ENCODE peak calls at places on chromosomes 6 and 20, in ten cellular contexts. One of them, this sample, is unnamed.
A peak's percentile ranks its signal among the peaks of the same experiment; 100 is the strongest.

GRCh38 chr20:64112691-64113443 is 5.5 kb upstream of the NPBWR2 start:
- DNase-seq in tibial nerve: no peak
- DNase-seq in stomach: peak; percentile 21
- DNase-seq in sigmoid colon: peak; percentile 50
- DNase-seq in SK-N-SH: peak; percentile 16
- DNase-seq in K562: no peak
- DNase-seq in HepG2: no peak
- DNase-seq in ovary: no peak
- DNase-seq in transverse colon: peak; percentile 2
- DNase-seq in A549: no peak
- DNase-seq in this sample: no peak

GRCh38 chr20:64033981-64034493 is 1.9 kb upstream of the C20orf204 start:
- DNase-seq in K562: no peak
- DNase-seq in tibial nerve: no peak
- DNase-seq in stomach: no peak
- DNase-seq in HepG2: no peak
- DNase-seq in SK-N-SH: no peak
- DNase-seq in A549: no peak
- DNase-seq in sigmoid colon: peak; percentile 81
- DNase-seq in transverse colon: no peak
- DNase-seq in ovary: no peak
- DNase-seq in this sample: no peak

GRCh38 chr6:108559884-108560462 is 744 bp upstream of the FOXO3 start:
- DNase-seq in sigmoid colon: peak; percentile 93
- DNase-seq in transverse colon: peak; percentile 69
- DNase-seq in tibial nerve: peak; percentile 47
- DNase-seq in HepG2: peak; percentile 39
- DNase-seq in ovary: peak; percentile 85
- DNase-seq in A549: no peak
- DNase-seq in SK-N-SH: peak; percentile 70
- DNase-seq in K562: peak; percentile 38
- DNase-seq in stomach: peak; percentile 49
- DNase-seq in this sample: peak; percentile 94

GRCh38 chr6:167710521-167710920 is 116.2 kb upstream of the AFDN start:
- DNase-seq in sigmoid colon: no peak
- DNase-seq in transverse colon: no peak
- DNase-seq in tibial nerve: no peak
- DNase-seq in ovary: no peak
- DNase-seq in A549: no peak
- DNase-seq in stomach: no peak
- DNase-seq in K562: no peak
- DNase-seq in HepG2: no peak
- DNase-seq in SK-N-SH: peak; percentile 18
- DNase-seq in this sample: no peak

GRCh38 chr6:56483929-56484328 is 158.8 kb downstream of the DST start:
- DNase-seq in A549: no peak
- DNase-seq in K562: no peak
- DNase-seq in SK-N-SH: no peak
- DNase-seq in stomach: no peak
- DNase-seq in transverse colon: no peak
- DNase-seq in HepG2: no peak
- DNase-seq in tibial nerve: no peak
- DNase-seq in ovary: no peak
- DNase-seq in sigmoid colon: no peak
- DNase-seq in this sample: no peak

GRCh38 chr6:70563540-70563939 is 3.2 kb upstream of the SDHAF4 start:
- DNase-seq in transverse colon: no peak
- DNase-seq in sigmoid colon: no peak
- DNase-seq in A549: no peak
- DNase-seq in ovary: no peak
- DNase-seq in K562: no peak
- DNase-seq in SK-N-SH: no peak
- DNase-seq in stomach: no peak
- DNase-seq in HepG2: no peak
- DNase-seq in tibial nerve: no peak
- DNase-seq in this sample: no peak

GRCh38 chr20:33909331-33909921 is 84.3 kb upstream of the RALY start:
- DNase-seq in A549: peak; percentile 23
- DNase-seq in transverse colon: no peak
- DNase-seq in ovary: no peak
- DNase-seq in sigmoid colon: no peak
- DNase-seq in tibial nerve: no peak
- DNase-seq in stomach: peak; percentile 33
- DNase-seq in HepG2: peak; percentile 99
- DNase-seq in SK-N-SH: no peak
- DNase-seq in K562: no peak
- DNase-seq in this sample: no peak

GRCh38 chr20:24376523-24377085 is 92.8 kb upstream of the SYNDIG1 start:
- DNase-seq in transverse colon: no peak
- DNase-seq in SK-N-SH: no peak
- DNase-seq in stomach: no peak
- DNase-seq in A549: no peak
- DNase-seq in sigmoid colon: no peak
- DNase-seq in tibial nerve: no peak
- DNase-seq in ovary: no peak
- DNase-seq in HepG2: no peak
- DNase-seq in K562: no peak
- DNase-seq in this sample: no peak

GRCh38 chr6:25968769-25969168 is 6.2 kb downstream of the TRIM38 start:
- DNase-seq in transverse colon: no peak
- DNase-seq in tibial nerve: no peak
- DNase-seq in K562: no peak
- DNase-seq in ovary: no peak
- DNase-seq in SK-N-SH: no peak
- DNase-seq in sigmoid colon: no peak
- DNase-seq in A549: no peak
- DNase-seq in HepG2: no peak
- DNase-seq in stomach: no peak
- DNase-seq in this sample: no peak

GRCh38 chr6:25972128-25972527 is 9.5 kb downstream of the TRIM38 start:
- DNase-seq in sigmoid colon: no peak
- DNase-seq in A549: no peak
- DNase-seq in SK-N-SH: no peak
- DNase-seq in tibial nerve: no peak
- DNase-seq in stomach: no peak
- DNase-seq in ovary: no peak
- DNase-seq in K562: no peak
- DNase-seq in transverse colon: no peak
- DNase-seq in HepG2: no peak
- DNase-seq in this sample: no peak

GRCh38 chr6:25973923-25974555 is 11.4 kb downstream of the TRIM38 start:
- DNase-seq in K562: peak; percentile 56
- DNase-seq in stomach: peak; percentile 34
- DNase-seq in ovary: no peak
- DNase-seq in tibial nerve: no peak
- DNase-seq in sigmoid colon: no peak
- DNase-seq in A549: no peak
- DNase-seq in SK-N-SH: no peak
- DNase-seq in HepG2: no peak
- DNase-seq in transverse colon: no peak
- DNase-seq in this sample: no peak

GRCh38 chr6:25972902-25973301 is 10.3 kb downstream of the TRIM38 start:
- DNase-seq in SK-N-SH: no peak
- DNase-seq in stomach: no peak
- DNase-seq in tibial nerve: no peak
- DNase-seq in sigmoid colon: no peak
- DNase-seq in ovary: no peak
- DNase-seq in A549: no peak
- DNase-seq in K562: no peak
- DNase-seq in HepG2: no peak
- DNase-seq in transverse colon: no peak
- DNase-seq in this sample: no peak

DNA sequence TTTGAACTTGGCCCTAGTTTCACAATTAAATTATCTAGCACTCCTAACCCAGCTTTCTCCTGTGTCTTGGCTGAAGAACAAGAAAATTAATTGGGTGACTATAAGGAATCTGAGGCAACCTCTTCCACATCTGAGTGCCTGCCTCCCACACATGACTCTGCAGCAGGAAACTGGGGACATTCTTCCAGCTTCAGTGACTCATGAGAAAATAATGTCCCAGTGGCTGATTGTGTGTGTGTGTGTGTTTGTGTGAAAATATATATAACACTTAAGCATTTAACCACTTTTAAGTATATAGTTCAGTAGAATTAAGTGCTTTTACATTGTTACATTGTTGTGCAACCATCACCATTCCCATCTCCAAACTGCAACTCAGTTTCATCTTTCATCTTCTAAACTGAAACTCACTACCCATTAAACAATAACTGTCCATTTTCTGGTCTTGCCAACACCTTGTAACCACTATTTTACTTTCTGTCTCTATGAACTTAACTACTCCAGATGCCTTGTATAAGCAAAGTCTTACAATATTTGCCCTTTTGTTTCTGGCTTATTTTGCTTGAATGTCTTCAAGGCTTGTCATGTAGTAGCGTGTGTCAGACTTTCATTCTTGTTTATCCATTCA is 8.7 kb downstream of the TRIM38 start:
- DNase-seq in transverse colon: no peak
- DNase-seq in A549: peak; percentile 29
- DNase-seq in SK-N-SH: no peak
- DNase-seq in ovary: no peak
- DNase-seq in sigmoid colon: no peak
- DNase-seq in K562: peak; percentile 63
- DNase-seq in tibial nerve: no peak
- DNase-seq in stomach: no peak
- DNase-seq in HepG2: peak; percentile 29
- DNase-seq in this sample: no peak
- H3K4me3 ChIP-seq in transverse colon: no peak overlapping the region
- H3K4me3 ChIP-seq in A549: no peak overlapping the region
- H3K4me3 ChIP-seq in SK-N-SH: no peak overlapping the region
- H3K4me3 ChIP-seq in ovary: no peak overlapping the region
- H3K4me3 ChIP-seq in sigmoid colon: no peak overlapping the region
- H3K4me3 ChIP-seq in K562: no peak overlapping the region
- H3K4me3 ChIP-seq in tibial nerve: no peak overlapping the region
- H3K4me3 ChIP-seq in stomach: no peak overlapping the region
- H3K4me3 ChIP-seq in HepG2: no peak overlapping the region
- H3K4me3 ChIP-seq in this sample: no peak overlapping the region

GRCh38 chr6:136738178-136739057 is 53.9 kb downstream of the MAP3K5 start:
- DNase-seq in ovary: peak; percentile 58
- DNase-seq in A549: no peak
- DNase-seq in SK-N-SH: no peak
- DNase-seq in tibial nerve: no peak
- DNase-seq in transverse colon: peak; percentile 38
- DNase-seq in HepG2: no peak
- DNase-seq in K562: no peak
- DNase-seq in stomach: no peak
- DNase-seq in sigmoid colon: no peak
- DNase-seq in this sample: no peak

GRCh38 chr6:136739071-136739470 is 53.2 kb downstream of the MAP3K5 start:
- DNase-seq in sigmoid colon: no peak
- DNase-seq in A549: no peak
- DNase-seq in ovary: no peak
- DNase-seq in SK-N-SH: no peak
- DNase-seq in K562: no peak
- DNase-seq in stomach: no peak
- DNase-seq in transverse colon: no peak
- DNase-seq in tibial nerve: no peak
- DNase-seq in HepG2: no peak
- DNase-seq in this sample: no peak

GRCh38 chr6:136737343-136738177 is 54.7 kb downstream of the MAP3K5 start:
- DNase-seq in K562: peak; percentile 55
- DNase-seq in A549: no peak
- DNase-seq in ovary: no peak
- DNase-seq in HepG2: no peak
- DNase-seq in stomach: no peak
- DNase-seq in SK-N-SH: no peak
- DNase-seq in transverse colon: no peak
- DNase-seq in sigmoid colon: peak; percentile 76
- DNase-seq in tibial nerve: no peak
- DNase-seq in this sample: no peak

GRCh38 chr6:136736281-136736960 is 55.9 kb downstream of the MAP3K5 start:
- DNase-seq in tibial nerve: no peak
- DNase-seq in A549: no peak
- DNase-seq in sigmoid colon: no peak
- DNase-seq in transverse colon: no peak
- DNase-seq in SK-N-SH: no peak
- DNase-seq in stomach: no peak
- DNase-seq in ovary: no peak
- DNase-seq in HepG2: no peak
- DNase-seq in K562: no peak
- DNase-seq in this sample: no peak

DNA sequence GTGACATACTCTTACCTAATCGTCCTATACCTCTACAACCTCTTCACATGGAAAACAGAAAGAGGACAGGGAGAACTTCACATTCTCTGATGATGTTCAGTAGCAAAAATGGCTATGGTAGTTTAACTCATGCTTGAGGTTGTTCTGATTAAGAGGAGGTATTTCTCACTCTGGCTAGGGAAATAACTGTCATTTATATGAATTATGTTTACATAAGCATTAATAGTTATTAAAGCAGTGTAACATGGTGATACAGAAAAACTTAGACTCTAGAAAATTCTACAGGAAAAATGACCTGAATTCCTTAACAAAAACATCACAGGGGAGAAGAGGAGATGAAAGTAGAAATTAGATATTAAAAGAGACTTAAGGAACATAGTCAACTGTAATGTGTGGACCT is 57.3 kb downstream of the MAP3K5 start:
- DNase-seq in K562: no peak
- DNase-seq in stomach: no peak
- DNase-seq in ovary: no peak
- DNase-seq in sigmoid colon: no peak
- DNase-seq in A549: no peak
- DNase-seq in SK-N-SH: no peak
- DNase-seq in tibial nerve: no peak
- DNase-seq in HepG2: no peak
- DNase-seq in transverse colon: no peak
- DNase-seq in this sample: no peak
- H3K27ac ChIP-seq in K562: no peak overlapping the region
- H3K27ac ChIP-seq in stomach: no peak overlapping the region
- H3K27ac ChIP-seq in ovary: peak overlapping the region; percentile 14
- H3K27ac ChIP-seq in sigmoid colon: no peak overlapping the region
- H3K27ac ChIP-seq in A549: no peak overlapping the region
- H3K27ac ChIP-seq in SK-N-SH: no peak overlapping the region
- H3K27ac ChIP-seq in tibial nerve: no peak overlapping the region
- H3K27ac ChIP-seq in HepG2: no peak overlapping the region
- H3K27ac ChIP-seq in transverse colon: no peak overlapping the region
- H3K27ac ChIP-seq in this sample: no peak overlapping the region

GRCh38 chr6:19839788-19840187 is 2.6 kb downstream of the ID4 start:
- DNase-seq in stomach: no peak
- DNase-seq in sigmoid colon: no peak
- DNase-seq in ovary: no peak
- DNase-seq in transverse colon: no peak
- DNase-seq in K562: no peak
- DNase-seq in A549: no peak
- DNase-seq in SK-N-SH: no peak
- DNase-seq in HepG2: no peak
- DNase-seq in tibial nerve: no peak
- DNase-seq in this sample: no peak

GRCh38 chr6:19836799-19837510 is at the start of gene ID4:
- DNase-seq in transverse colon: peak; percentile 90
- DNase-seq in ovary: peak; percentile 96
- DNase-seq in stomach: peak; percentile 89
- DNase-seq in A549: peak; percentile 78
- DNase-seq in tibial nerve: peak; percentile 84
- DNase-seq in SK-N-SH: peak; percentile 90
- DNase-seq in sigmoid colon: peak; percentile 98
- DNase-seq in K562: no peak
- DNase-seq in HepG2: no peak
- DNase-seq in this sample: peak; percentile 97

GRCh38 chr6:19839237-19839546 is 2.0 kb downstream of the ID4 start:
- DNase-seq in SK-N-SH: no peak
- DNase-seq in transverse colon: no peak
- DNase-seq in HepG2: no peak
- DNase-seq in tibial nerve: no peak
- DNase-seq in sigmoid colon: no peak
- DNase-seq in K562: no peak
- DNase-seq in ovary: no peak
- DNase-seq in stomach: no peak
- DNase-seq in A549: no peak
- DNase-seq in this sample: no peak

GRCh38 chr6:19837511-19838441 is 606 bp downstream of the ID4 start:
- DNase-seq in tibial nerve: no peak
- DNase-seq in HepG2: peak; percentile 21
- DNase-seq in A549: peak; percentile 11
- DNase-seq in transverse colon: peak; percentile 24
- DNase-seq in sigmoid colon: peak; percentile 68
- DNase-seq in stomach: peak; percentile 39
- DNase-seq in SK-N-SH: peak; percentile 75
- DNase-seq in ovary: peak; percentile 67
- DNase-seq in K562: no peak
- DNase-seq in this sample: no peak

GRCh38 chr6:19838442-19839236 is 1.5 kb downstream of the ID4 start:
- DNase-seq in SK-N-SH: peak; percentile 45
- DNase-seq in sigmoid colon: peak; percentile 67
- DNase-seq in ovary: peak; percentile 57
- DNase-seq in transverse colon: peak; percentile 32
- DNase-seq in A549: peak; percentile 4
- DNase-seq in tibial nerve: no peak
- DNase-seq in K562: no peak
- DNase-seq in HepG2: peak; percentile 95
- DNase-seq in stomach: peak; percentile 74
- DNase-seq in this sample: no peak
- TF ChIP-seq EP300 in SK-N-SH: no peak
- TF ChIP-seq EP300 in sigmoid colon: no peak
- TF ChIP-seq EP300 in ovary: no peak
- TF ChIP-seq EP300 in transverse colon: no peak
- TF ChIP-seq EP300 in A549: no peak
- TF ChIP-seq EP300 in tibial nerve: peak; percentile 31
- TF ChIP-seq EP300 in K562: no peak
- TF ChIP-seq EP300 in HepG2: no peak
- TF ChIP-seq EP300 in stomach: no peak
- TF ChIP-seq EP300 in this sample: no peak

GRCh38 chr6:81371929-81372328 is 380.6 kb downstream of the TENT5A start:
- DNase-seq in A549: no peak
- DNase-seq in transverse colon: no peak
- DNase-seq in K562: no peak
- DNase-seq in sigmoid colon: no peak
- DNase-seq in SK-N-SH: no peak
- DNase-seq in ovary: no peak
- DNase-seq in stomach: no peak
- DNase-seq in tibial nerve: no peak
- DNase-seq in HepG2: no peak
- DNase-seq in this sample: no peak

GRCh38 chr6:81376745-81377144 is 375.7 kb downstream of the TENT5A start:
- DNase-seq in SK-N-SH: no peak
- DNase-seq in ovary: no peak
- DNase-seq in tibial nerve: no peak
- DNase-seq in A549: no peak
- DNase-seq in K562: no peak
- DNase-seq in sigmoid colon: no peak
- DNase-seq in transverse colon: no peak
- DNase-seq in stomach: no peak
- DNase-seq in HepG2: no peak
- DNase-seq in this sample: no peak

DNA sequence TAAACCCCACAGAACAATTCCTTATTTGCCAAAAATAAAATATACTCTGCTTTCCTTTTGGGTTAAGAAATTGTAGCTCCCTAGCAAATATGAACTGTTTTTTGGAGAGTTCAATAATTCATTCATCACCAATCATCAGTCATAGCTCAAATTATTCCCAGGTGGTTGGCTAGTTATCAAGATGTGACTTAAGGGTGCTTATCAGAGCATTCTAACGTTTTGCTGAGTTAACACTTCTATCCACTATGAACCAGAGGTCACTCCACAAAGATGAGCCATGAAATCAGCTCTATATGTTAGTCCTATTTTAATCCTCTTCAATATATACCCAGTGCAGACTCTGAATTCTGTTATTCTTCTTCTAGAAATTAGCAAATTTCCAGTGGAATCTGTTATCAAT is 379.1 kb downstream of the TENT5A start:
- DNase-seq in transverse colon: no peak
- DNase-seq in A549: no peak
- DNase-seq in tibial nerve: no peak
- DNase-seq in stomach: no peak
- DNase-seq in HepG2: no peak
- DNase-seq in SK-N-SH: no peak
- DNase-seq in ovary: no peak
- DNase-seq in K562: no peak
- DNase-seq in sigmoid colon: no peak
- DNase-seq in this sample: no peak
- H3K4me3 ChIP-seq in transverse colon: no peak overlapping the region
- H3K4me3 ChIP-seq in A549: no peak overlapping the region
- H3K4me3 ChIP-seq in tibial nerve: no peak overlapping the region
- H3K4me3 ChIP-seq in stomach: no peak overlapping the region
- H3K4me3 ChIP-seq in HepG2: no peak overlapping the region
- H3K4me3 ChIP-seq in SK-N-SH: no peak overlapping the region
- H3K4me3 ChIP-seq in ovary: no peak overlapping the region
- H3K4me3 ChIP-seq in K562: no peak overlapping the region
- H3K4me3 ChIP-seq in sigmoid colon: no peak overlapping the region
- H3K4me3 ChIP-seq in this sample: no peak overlapping the region